ENCODE peak calls at places on chromosomes 16 and 17, in six cellular contexts. One of them, this sample, is unnamed.

GRCh38 chr17:75079023-75079373 is 8.8 kb upstream of the SLC16A5 start:
- DNase-seq in fibroblast of lung: no peak
- DNase-seq in GM23338: no peak
- DNase-seq in neuronal stem cell: no peak
- DNase-seq in mesendoderm: no peak
- DNase-seq in A549: peak
- DNase-seq in this sample: no peak

GRCh38 chr16:67483150-67483549 is at the start of gene AGRP:
- DNase-seq in mesendoderm: no peak
- DNase-seq in A549: no peak
- DNase-seq in fibroblast of lung: no peak
- DNase-seq in GM23338: no peak
- DNase-seq in neuronal stem cell: no peak
- DNase-seq in this sample: no peak

GRCh38 chr17:83160443-83161297 is 81.3 kb downstream of the METRNL start:
- DNase-seq in GM23338: no peak
- DNase-seq in A549: no peak
- DNase-seq in fibroblast of lung: no peak
- DNase-seq in mesendoderm: no peak
- DNase-seq in neuronal stem cell: no peak
- DNase-seq in this sample: no peak

GRCh38 chr17:38897176-38897575 is 27.3 kb downstream of the LASP1 start:
- DNase-seq in neuronal stem cell: no peak
- DNase-seq in fibroblast of lung: peak
- DNase-seq in A549: no peak
- DNase-seq in mesendoderm: no peak
- DNase-seq in GM23338: no peak
- DNase-seq in this sample: no peak

GRCh38 chr16:87921236-87921773 is 15.0 kb downstream of the CA5A start:
- DNase-seq in A549: no peak
- DNase-seq in mesendoderm: no peak
- DNase-seq in fibroblast of lung: no peak
- DNase-seq in neuronal stem cell: no peak
- DNase-seq in GM23338: no peak
- DNase-seq in this sample: no peak

GRCh38 chr17:76264755-76265623 is at the start of gene UBALD2:
- DNase-seq in A549: peak
- DNase-seq in mesendoderm: peak
- DNase-seq in fibroblast of lung: peak
- DNase-seq in neuronal stem cell: peak
- DNase-seq in GM23338: peak
- DNase-seq in this sample: peak

GRCh38 chr16:86118467-86119307 is 219.7 kb downstream of the IRF8 start:
- DNase-seq in GM23338: no peak
- DNase-seq in A549: no peak
- DNase-seq in fibroblast of lung: peak
- DNase-seq in neuronal stem cell: no peak
- DNase-seq in mesendoderm: no peak
- DNase-seq in this sample: no peak

GRCh38 chr17:83086197-83086880 is 6.9 kb downstream of the METRNL start:
- DNase-seq in fibroblast of lung: no peak
- DNase-seq in neuronal stem cell: no peak
- DNase-seq in mesendoderm: no peak
- DNase-seq in GM23338: no peak
- DNase-seq in A549: no peak
- DNase-seq in this sample: no peak

GRCh38 chr17:49616546-49617205 is 41.0 kb downstream of the NXPH3 start:
- DNase-seq in A549: no peak
- DNase-seq in GM23338: no peak
- DNase-seq in mesendoderm: no peak
- DNase-seq in neuronal stem cell: no peak
- DNase-seq in fibroblast of lung: peak
- DNase-seq in this sample: no peak

GRCh38 chr16:46787909-46788308 is 39.8 kb upstream of the MYLK3 start:
- DNase-seq in A549: no peak
- DNase-seq in mesendoderm: no peak
- DNase-seq in GM23338: no peak
- DNase-seq in fibroblast of lung: no peak
- DNase-seq in neuronal stem cell: no peak
- DNase-seq in this sample: no peak

GRCh38 chr16:79329967-79330366 is 270.6 kb downstream of the MAF start:
- DNase-seq in fibroblast of lung: no peak
- DNase-seq in GM23338: no peak
- DNase-seq in neuronal stem cell: no peak
- DNase-seq in mesendoderm: no peak
- DNase-seq in A549: no peak
- DNase-seq in this sample: no peak

GRCh38 chr17:19313746-19314651 is 48.5 kb downstream of the B9D1 start:
- DNase-seq in neuronal stem cell: no peak
- DNase-seq in mesendoderm: no peak
- DNase-seq in A549: no peak
- DNase-seq in fibroblast of lung: no peak
- DNase-seq in GM23338: no peak
- DNase-seq in this sample: no peak

GRCh38 chr17:74833501-74834361 is 26.0 kb downstream of the GRIN2C start:
- DNase-seq in neuronal stem cell: no peak
- DNase-seq in GM23338: no peak
- DNase-seq in A549: no peak
- DNase-seq in mesendoderm: no peak
- DNase-seq in fibroblast of lung: peak
- DNase-seq in this sample: no peak

GRCh38 chr17:30291571-30292489 is at the start of gene BLMH:
- DNase-seq in mesendoderm: peak
- DNase-seq in GM23338: peak
- DNase-seq in fibroblast of lung: peak
- DNase-seq in A549: peak
- DNase-seq in neuronal stem cell: peak
- DNase-seq in this sample: no peak

GRCh38 chr16:86772671-86773338 is 194.5 kb downstream of the FOXL1 start:
- DNase-seq in neuronal stem cell: peak
- DNase-seq in GM23338: no peak
- DNase-seq in A549: no peak
- DNase-seq in mesendoderm: peak
- DNase-seq in fibroblast of lung: peak
- DNase-seq in this sample: no peak

GRCh38 chr16:20383106-20384029 is 21.2 kb downstream of the PDILT start:
- DNase-seq in fibroblast of lung: peak
- DNase-seq in neuronal stem cell: peak
- DNase-seq in GM23338: peak
- DNase-seq in A549: peak
- DNase-seq in mesendoderm: peak
- DNase-seq in this sample: peak

GRCh38 chr17:13874134-13874533 is 195.2 kb upstream of the COX10 start:
- DNase-seq in mesendoderm: no peak
- DNase-seq in fibroblast of lung: no peak
- DNase-seq in GM23338: no peak
- DNase-seq in A549: no peak
- DNase-seq in neuronal stem cell: no peak
- DNase-seq in this sample: no peak

GRCh38 chr16:19912445-19913305 is 28.0 kb upstream of the GPRC5B start:
- DNase-seq in neuronal stem cell: no peak
- DNase-seq in mesendoderm: peak
- DNase-seq in GM23338: no peak
- DNase-seq in fibroblast of lung: peak
- DNase-seq in A549: no peak
- DNase-seq in this sample: no peak

GRCh38 chr17:28335959-28336871 is 654 bp downstream of the TNFAIP1 start:
- DNase-seq in A549: peak
- DNase-seq in mesendoderm: peak
- DNase-seq in GM23338: peak
- DNase-seq in neuronal stem cell: peak
- DNase-seq in fibroblast of lung: peak
- DNase-seq in this sample: peak

GRCh38 chr17:21525464-21526130 is 149.4 kb downstream of the KCNJ12 start:
- DNase-seq in fibroblast of lung: no peak
- DNase-seq in A549: no peak
- DNase-seq in neuronal stem cell: no peak
- DNase-seq in GM23338: no peak
- DNase-seq in mesendoderm: no peak
- DNase-seq in this sample: no peak

GRCh38 chr16:11464241-11464640 is 119.0 kb downstream of the RMI2 start:
- DNase-seq in mesendoderm: no peak
- DNase-seq in neuronal stem cell: no peak
- DNase-seq in A549: no peak
- DNase-seq in fibroblast of lung: no peak
- DNase-seq in GM23338: no peak
- DNase-seq in this sample: no peak

GRCh38 chr17:43641416-43641815 is 20.3 kb downstream of the MEOX1 start:
- DNase-seq in mesendoderm: no peak
- DNase-seq in neuronal stem cell: no peak
- DNase-seq in fibroblast of lung: no peak
- DNase-seq in GM23338: no peak
- DNase-seq in A549: no peak
- DNase-seq in this sample: no peak

GRCh38 chr16:59342669-59343068 is 608.6 kb upstream of the GOT2 start:
- DNase-seq in A549: no peak
- DNase-seq in fibroblast of lung: peak
- DNase-seq in mesendoderm: peak
- DNase-seq in GM23338: peak
- DNase-seq in neuronal stem cell: no peak
- DNase-seq in this sample: no peak

GRCh38 chr16:10183606-10183959 is 1.4 kb upstream of the GRIN2A start:
- DNase-seq in GM23338: peak
- DNase-seq in fibroblast of lung: no peak
- DNase-seq in mesendoderm: peak
- DNase-seq in neuronal stem cell: no peak
- DNase-seq in A549: no peak
- DNase-seq in this sample: no peak
- H3K4me3 ChIP-seq in GM23338: peak
- H3K4me3 ChIP-seq in fibroblast of lung: no peak
- H3K4me3 ChIP-seq in mesendoderm: no peak
- H3K4me3 ChIP-seq in neuronal stem cell: no peak
- H3K4me3 ChIP-seq in A549: no peak
- H3K4me3 ChIP-seq in this sample: no peak

GRCh38 chr17:37605081-37605480 is 4.1 kb downstream of the SYNRG start:
- DNase-seq in fibroblast of lung: peak
- DNase-seq in mesendoderm: no peak
- DNase-seq in neuronal stem cell: no peak
- DNase-seq in A549: no peak
- DNase-seq in GM23338: no peak
- DNase-seq in this sample: no peak
- H3K4me2 ChIP-seq in fibroblast of lung: no peak
- H3K4me2 ChIP-seq in mesendoderm: no peak
- H3K4me2 ChIP-seq in neuronal stem cell: no peak
- H3K4me2 ChIP-seq in A549: no peak
- H3K4me2 ChIP-seq in GM23338: no peak
- H3K4me2 ChIP-seq in this sample: no peak

GRCh38 chr16:84599528-84600202 is 18.2 kb downstream of the COTL1 start:
- DNase-seq in GM23338: peak
- DNase-seq in A549: peak
- DNase-seq in fibroblast of lung: peak
- DNase-seq in mesendoderm: peak
- DNase-seq in neuronal stem cell: peak
- DNase-seq in this sample: no peak
- H3K4me3 ChIP-seq in GM23338: peak
- H3K4me3 ChIP-seq in A549: no peak
- H3K4me3 ChIP-seq in fibroblast of lung: peak
- H3K4me3 ChIP-seq in mesendoderm: no peak
- H3K4me3 ChIP-seq in neuronal stem cell: no peak
- H3K4me3 ChIP-seq in this sample: no peak

GRCh38 chr17:40555296-40556190 is 9.7 kb downstream of the CCR7 start:
- DNase-seq in A549: no peak
- DNase-seq in neuronal stem cell: no peak
- DNase-seq in GM23338: no peak
- DNase-seq in mesendoderm: no peak
- DNase-seq in fibroblast of lung: no peak
- DNase-seq in this sample: no peak
- H3K4me2 ChIP-seq in A549: no peak
- H3K4me2 ChIP-seq in neuronal stem cell: no peak
- H3K4me2 ChIP-seq in GM23338: no peak
- H3K4me2 ChIP-seq in mesendoderm: no peak
- H3K4me2 ChIP-seq in fibroblast of lung: no peak
- H3K4me2 ChIP-seq in this sample: no peak

DNA sequence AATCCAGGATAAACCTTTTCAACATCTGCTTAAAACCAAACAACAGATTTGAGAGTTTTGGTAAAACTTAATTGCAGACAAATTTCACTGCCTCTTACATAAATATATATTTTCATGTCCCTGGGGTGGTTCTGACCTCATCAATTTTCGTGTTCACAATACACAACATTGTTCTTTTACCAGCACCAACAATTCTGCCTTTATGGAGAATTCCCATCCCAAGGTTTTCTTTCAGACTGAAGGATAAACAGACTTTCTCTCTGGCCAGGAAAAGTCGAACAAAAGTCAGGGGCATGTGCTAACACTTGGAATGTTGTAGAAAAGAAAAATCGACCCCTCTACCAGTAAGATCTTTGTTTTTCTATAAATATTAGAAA is 45.3 kb upstream of the TOX3 start:
- DNase-seq in neuronal stem cell: no peak
- DNase-seq in fibroblast of lung: no peak
- DNase-seq in A549: no peak
- DNase-seq in mesendoderm: no peak
- DNase-seq in GM23338: no peak
- DNase-seq in this sample: no peak
- H3K4me3 ChIP-seq in neuronal stem cell: no peak
- H3K4me3 ChIP-seq in fibroblast of lung: no peak
- H3K4me3 ChIP-seq in A549: no peak
- H3K4me3 ChIP-seq in mesendoderm: no peak
- H3K4me3 ChIP-seq in GM23338: no peak
- H3K4me3 ChIP-seq in this sample: no peak

GRCh38 chr17:66789093-66789492 is 45.8 kb upstream of the CACNG5 start:
- DNase-seq in GM23338: no peak
- DNase-seq in mesendoderm: no peak
- DNase-seq in A549: no peak
- DNase-seq in fibroblast of lung: no peak
- DNase-seq in neuronal stem cell: no peak
- DNase-seq in this sample: no peak

GRCh38 chr17:66791337-66791736 is 43.6 kb upstream of the CACNG5 start:
- DNase-seq in fibroblast of lung: no peak
- DNase-seq in A549: no peak
- DNase-seq in mesendoderm: no peak
- DNase-seq in neuronal stem cell: no peak
- DNase-seq in GM23338: no peak
- DNase-seq in this sample: no peak

GRCh38 chr17:66787914-66788313 is 47.0 kb upstream of the CACNG5 start:
- DNase-seq in GM23338: no peak
- DNase-seq in neuronal stem cell: no peak
- DNase-seq in mesendoderm: no peak
- DNase-seq in A549: no peak
- DNase-seq in fibroblast of lung: no peak
- DNase-seq in this sample: no peak

GRCh38 chr17:66790476-66791061 is 44.3 kb upstream of the CACNG5 start:
- DNase-seq in GM23338: no peak
- DNase-seq in neuronal stem cell: no peak
- DNase-seq in A549: no peak
- DNase-seq in fibroblast of lung: peak
- DNase-seq in mesendoderm: no peak
- DNase-seq in this sample: no peak

GRCh38 chr17:66789961-66790421 is 44.9 kb upstream of the CACNG5 start:
- DNase-seq in A549: no peak
- DNase-seq in mesendoderm: no peak
- DNase-seq in neuronal stem cell: no peak
- DNase-seq in fibroblast of lung: peak
- DNase-seq in GM23338: no peak
- DNase-seq in this sample: no peak
- H3K4me2 ChIP-seq in A549: no peak
- H3K4me2 ChIP-seq in mesendoderm: no peak
- H3K4me2 ChIP-seq in neuronal stem cell: no peak
- H3K4me2 ChIP-seq in fibroblast of lung: no peak
- H3K4me2 ChIP-seq in GM23338: no peak
- H3K4me2 ChIP-seq in this sample: no peak

This sample was measured in keratinocyte.